ENCODE peak calls at places on chromosomes 5 and 9, in nine cellular contexts. E, H, D, Z, F, Q, P, V and C are unnamed samples.

GRCh38 chr5:1704676-1705075 is 95.0 kb downstream of the MRPL36 start:
- DNase-seq in V (no peak), Z (no peak), D (no peak), H (no peak), P (no peak), F (no peak), E (no peak), Q (no peak), C (no peak)

GRCh38 chr5:109223521-109223920 is 186.3 kb downstream of the PJA2 start:
- DNase-seq in H (no peak), Z (no peak), F (no peak), E (no peak), P (no peak), V (no peak), Q (no peak), D (no peak), C (no peak)

GRCh38 chr5:52831776-52832511 is 44.2 kb downstream of the ITGA1 start:
- DNase-seq in H (no peak), P (no peak), E (no peak), F (no peak), D (no peak), V (no peak), Z (no peak), Q (no peak), C (no peak)

GRCh38 chr5:142492781-142493281 is 168.0 kb upstream of the SPRY4 start:
- DNase-seq in Q (no peak), H (no peak), V (no peak), P (peak), D (no peak), F (no peak), E (no peak), Z (no peak), C (no peak)

GRCh38 chr9:6645153-6646027 is at the start of gene GLDC:
- DNase-seq in Q (peak), D (peak), Z (peak), P (no peak), E (no peak), V (peak), F (peak), H (peak), C (peak)

GRCh38 chr9:127755558-127756060 is 20.5 kb upstream of the TOR2A start:
- DNase-seq in D (no peak), F (no peak), P (no peak), H (no peak), E (no peak), V (no peak), Z (no peak), Q (no peak), C (no peak)

GRCh38 chr5:160081495-160081894 is 37.8 kb downstream of the PWWP2A start:
- DNase-seq in H (no peak), P (no peak), Z (no peak), D (no peak), F (no peak), Q (no peak), E (no peak), V (no peak), C (no peak)

GRCh38 chr5:173016621-173017046 is 33.1 kb downstream of the ATP6V0E1 start:
- DNase-seq in Q (no peak), Z (no peak), D (no peak), H (no peak), V (no peak), F (no peak), E (peak), P (peak), C (no peak)

GRCh38 chr5:133944263-133945230 is 23.9 kb downstream of the C5orf15 start:
- DNase-seq in Z (peak), H (no peak), Q (peak), F (no peak), V (no peak), E (peak), D (no peak), P (peak), C (peak)

GRCh38 chr5:20536339-20536738 is 548.3 kb upstream of the CDH18 start:
- DNase-seq in V (no peak), F (no peak), P (no peak), Z (no peak), Q (no peak), D (no peak), H (no peak), E (no peak), C (no peak)

GRCh38 chr5:119470851-119471451 is 18.7 kb downstream of the HSD17B4 start:
- DNase-seq in F (no peak), D (no peak), Q (no peak), Z (no peak), V (no peak), H (no peak), P (peak), E (peak), C (peak)

GRCh38 chr5:96433066-96433447 is at the start of gene PCSK1:
- DNase-seq in P (peak), D (no peak), Q (no peak), F (no peak), H (no peak), V (no peak), Z (no peak), E (no peak), C (no peak)

GRCh38 chr5:139284295-139284694 is 9.2 kb upstream of the MATR3 start:
- DNase-seq in V (no peak), E (no peak), P (no peak), D (no peak), Q (no peak), Z (no peak), F (no peak), H (no peak), C (no peak)

GRCh38 chr5:107875834-107876233 is 205.1 kb upstream of the EFNA5 start:
- DNase-seq in Q (peak), E (peak), H (no peak), P (peak), Z (no peak), D (no peak), V (no peak), F (no peak), C (no peak)

GRCh38 chr5:80809451-80809850 is 150.7 kb upstream of the RASGRF2 start:
- DNase-seq in E (no peak), D (no peak), Q (no peak), F (no peak), V (no peak), Z (no peak), H (no peak), P (no peak), C (no peak)

GRCh38 chr5:169098331-169099121 is 202.4 kb downstream of the SLIT3 start:
- DNase-seq in Z (no peak), Q (no peak), E (no peak), V (no peak), P (no peak), D (no peak), F (no peak), H (no peak), C (no peak)

GRCh38 chr9:33175633-33176325 is 8.6 kb upstream of the B4GALT1 start:
- DNase-seq in V (no peak), D (no peak), Q (no peak), F (no peak), E (no peak), Z (no peak), P (no peak), H (no peak), C (no peak)

GRCh38 chr9:35341021-35341420 is 148.9 kb upstream of the RUSC2 start:
- DNase-seq in V (no peak), F (no peak), Z (no peak), P (no peak), D (no peak), Q (no peak), E (no peak), H (no peak), C (no peak)

GRCh38 chr5:132655821-132656773 is 1.9 kb upstream of the IL13 start:
- DNase-seq in Q (no peak), E (peak), Z (peak), H (no peak), F (no peak), V (no peak), P (peak), D (no peak), C (peak)

GRCh38 chr5:160470437-160471341 is 49.0 kb downstream of the PTTG1 start:
- DNase-seq in V (no peak), D (no peak), F (no peak), Z (no peak), E (peak), P (peak), Q (no peak), H (no peak), C (no peak)

GRCh38 chr5:88290801-88291200 is 22.2 kb upstream of the TMEM161B start:
- DNase-seq in E (peak), V (no peak), Z (no peak), P (peak), D (no peak), F (no peak), H (no peak), Q (no peak), C (no peak)

GRCh38 chr5:96680759-96681158 is 18.6 kb downstream of the CAST start:
- DNase-seq in D (no peak), E (no peak), Z (no peak), V (no peak), P (peak), F (no peak), Q (no peak), H (no peak), C (no peak)

GRCh38 chr5:178483620-178484019 is 106.6 kb downstream of the COL23A1 start:
- DNase-seq in P (no peak), F (no peak), Z (peak), H (no peak), D (peak), V (no peak), Q (no peak), E (no peak), C (peak)

GRCh38 chr9:3045153-3045552 is 201.3 kb upstream of the PUM3 start:
- DNase-seq in E (no peak), D (no peak), P (no peak), H (no peak), Q (no peak), F (no peak), Z (no peak), V (no peak), C (no peak)